ENCODE peak calls at places on chromosomes 13 and 19, in five cellular contexts. T is IMR-90; C is NCI-H1092; R is EL; J is naive thymus-derived CD8-positive, alpha-beta T cell. G is an unnamed sample.

GRCh38 chr19:1252221-1252817 is 3.9 kb downstream of the MIDN start:
- DNase-seq in R (peak), J (peak), C (no peak), T (peak), G (peak)

GRCh38 chr19:53394522-53394973 is 401 bp upstream of the ZNF765 start:
- DNase-seq in C (peak), T (peak), J (no peak), R (peak), G (no peak)

GRCh38 chr13:46278474-46278873 is 66.7 kb downstream of the LRRC63 start:
- DNase-seq in R (no peak), J (no peak), C (no peak), T (no peak), G (no peak)

GRCh38 chr13:30959678-30960077 is 27.2 kb downstream of the TEX26 start:
- DNase-seq in C (no peak), T (no peak), R (no peak), J (no peak), G (no peak)

GRCh38 chr19:7083076-7083956 is 13.8 kb downstream of the ZNF557 start:
- DNase-seq in R (no peak), T (peak), J (peak), C (no peak), G (no peak)

GRCh38 chr13:65856464-65856863 is 1373.7 kb downstream of the PCDH9 start:
- DNase-seq in T (peak), C (no peak), J (no peak), R (peak), G (no peak)

GRCh38 chr13:28497143-28497876 is 2.4 kb upstream of the FLT1 start:
- DNase-seq in T (no peak), C (no peak), R (no peak), J (no peak), G (no peak)

GRCh38 chr19:34837262-34837661 is 64.2 kb upstream of the ZNF599 start:
- DNase-seq in R (no peak), J (no peak), T (no peak), C (no peak), G (no peak)

GRCh38 chr19:281992-282391 is 9.2 kb downstream of the PLPP2 start:
- DNase-seq in T (no peak), C (no peak), R (no peak), J (no peak), G (no peak)

G was measured in effector CD8-positive, alpha-beta T cell.